ENCODE peak calls at places on chromosomes 13 and 19, in seven cellular contexts. One of them, this sample, is unnamed. For H3K9me3, the result is how much of the 10 kb centered on the place peaks cover.

GRCh38 chr13:73497430-73497829 is 438.6 kb downstream of the KLF5 start:
- DNase-seq in tibial nerve: no peak
- DNase-seq in Peyer's patch: no peak
- DNase-seq in IMR-90: no peak
- DNase-seq in uterus: no peak
- DNase-seq in CD4-positive, alpha-beta T cell: no peak
- DNase-seq in suprapubic skin: no peak
- DNase-seq in this sample: no peak

GRCh38 chr13:43331676-43332075 is 308.3 kb downstream of the DNAJC15 start:
- DNase-seq in tibial nerve: no peak
- DNase-seq in Peyer's patch: no peak
- DNase-seq in IMR-90: peak
- DNase-seq in uterus: no peak
- DNase-seq in CD4-positive, alpha-beta T cell: no peak
- DNase-seq in suprapubic skin: no peak
- DNase-seq in this sample: no peak

GRCh38 chr13:66992183-66992582 is 238.0 kb downstream of the PCDH9 start:
- DNase-seq in tibial nerve: no peak
- DNase-seq in Peyer's patch: no peak
- DNase-seq in IMR-90: peak
- DNase-seq in uterus: no peak
- DNase-seq in CD4-positive, alpha-beta T cell: no peak
- DNase-seq in suprapubic skin: no peak
- DNase-seq in this sample: no peak

GRCh38 chr13:97798171-97798821 is 155.2 kb upstream of the IPO5 start:
- DNase-seq in tibial nerve: no peak
- DNase-seq in Peyer's patch: no peak
- DNase-seq in IMR-90: no peak
- DNase-seq in uterus: no peak
- DNase-seq in CD4-positive, alpha-beta T cell: no peak
- DNase-seq in suprapubic skin: no peak
- DNase-seq in this sample: no peak

GRCh38 chr19:34963531-34964406 is at the start of gene ZNF792:
- DNase-seq in tibial nerve: peak
- DNase-seq in Peyer's patch: peak
- DNase-seq in IMR-90: peak
- DNase-seq in uterus: peak
- DNase-seq in CD4-positive, alpha-beta T cell: peak
- DNase-seq in suprapubic skin: peak
- DNase-seq in this sample: peak

GRCh38 chr13:32409561-32410440 is 18.1 kb downstream of the N4BP2L1 start:
- DNase-seq in tibial nerve: peak
- DNase-seq in Peyer's patch: no peak
- DNase-seq in IMR-90: peak
- DNase-seq in uterus: peak
- DNase-seq in CD4-positive, alpha-beta T cell: no peak
- DNase-seq in suprapubic skin: no peak
- DNase-seq in this sample: no peak

GRCh38 chr19:54644056-54644455 is 13.8 kb downstream of the LILRB1 start:
- DNase-seq in tibial nerve: no peak
- DNase-seq in Peyer's patch: peak
- DNase-seq in IMR-90: no peak
- DNase-seq in uterus: no peak
- DNase-seq in CD4-positive, alpha-beta T cell: no peak
- DNase-seq in suprapubic skin: no peak
- DNase-seq in this sample: no peak

GRCh38 chr19:33639034-33639681 is 17.4 kb downstream of the CHST8 start:
- DNase-seq in tibial nerve: no peak
- DNase-seq in Peyer's patch: peak
- DNase-seq in IMR-90: no peak
- DNase-seq in uterus: no peak
- DNase-seq in CD4-positive, alpha-beta T cell: no peak
- DNase-seq in suprapubic skin: peak
- DNase-seq in this sample: no peak

GRCh38 chr19:33473644-33474305 is 47.8 kb downstream of the PEPD start:
- DNase-seq in tibial nerve: no peak
- DNase-seq in Peyer's patch: peak
- DNase-seq in IMR-90: peak
- DNase-seq in uterus: no peak
- DNase-seq in CD4-positive, alpha-beta T cell: no peak
- DNase-seq in suprapubic skin: no peak
- DNase-seq in this sample: no peak

GRCh38 chr19:18147396-18147795 is 5.6 kb upstream of the PIK3R2 start:
- DNase-seq in tibial nerve: no peak
- DNase-seq in Peyer's patch: no peak
- DNase-seq in IMR-90: no peak
- DNase-seq in uterus: no peak
- DNase-seq in CD4-positive, alpha-beta T cell: no peak
- DNase-seq in suprapubic skin: no peak
- DNase-seq in this sample: peak

GRCh38 chr19:33063356-33064116 is 1.2 kb downstream of the RHPN2 start:
- DNase-seq in tibial nerve: no peak
- DNase-seq in Peyer's patch: peak
- DNase-seq in IMR-90: peak
- DNase-seq in uterus: peak
- DNase-seq in CD4-positive, alpha-beta T cell: no peak
- DNase-seq in suprapubic skin: no peak
- DNase-seq in this sample: peak

GRCh38 chr19:6238256-6238642 is 41.5 kb downstream of the MLLT1 start:
- DNase-seq in tibial nerve: no peak
- DNase-seq in Peyer's patch: no peak
- DNase-seq in IMR-90: no peak
- DNase-seq in uterus: no peak
- DNase-seq in CD4-positive, alpha-beta T cell: no peak
- DNase-seq in suprapubic skin: no peak
- DNase-seq in this sample: no peak

GRCh38 chr13:26707122-26708006 is 53.2 kb downstream of the GPR12 start:
- DNase-seq in tibial nerve: no peak
- DNase-seq in Peyer's patch: no peak
- DNase-seq in IMR-90: peak
- DNase-seq in uterus: no peak
- DNase-seq in CD4-positive, alpha-beta T cell: no peak
- DNase-seq in suprapubic skin: no peak
- DNase-seq in this sample: no peak

GRCh38 chr13:21289475-21289874 is 113.0 kb downstream of the MRPL57 start:
- DNase-seq in tibial nerve: no peak
- DNase-seq in Peyer's patch: no peak
- DNase-seq in IMR-90: no peak
- DNase-seq in uterus: no peak
- DNase-seq in CD4-positive, alpha-beta T cell: no peak
- DNase-seq in suprapubic skin: no peak
- DNase-seq in this sample: no peak

GRCh38 chr13:27830010-27830409 is 37.7 kb downstream of the GSX1 start:
- DNase-seq in tibial nerve: no peak
- DNase-seq in Peyer's patch: peak
- DNase-seq in IMR-90: no peak
- DNase-seq in uterus: no peak
- DNase-seq in CD4-positive, alpha-beta T cell: peak
- DNase-seq in suprapubic skin: no peak
- DNase-seq in this sample: peak

GRCh38 chr13:53141336-53141735 is 112.7 kb downstream of the OLFM4 start:
- DNase-seq in tibial nerve: no peak
- DNase-seq in Peyer's patch: no peak
- DNase-seq in IMR-90: no peak
- DNase-seq in uterus: no peak
- DNase-seq in CD4-positive, alpha-beta T cell: no peak
- DNase-seq in suprapubic skin: no peak
- DNase-seq in this sample: no peak

GRCh38 chr13:25733061-25733491 is 318.7 kb downstream of the SHISA2 start:
- DNase-seq in tibial nerve: no peak
- DNase-seq in Peyer's patch: no peak
- DNase-seq in IMR-90: no peak
- DNase-seq in uterus: no peak
- DNase-seq in CD4-positive, alpha-beta T cell: no peak
- DNase-seq in suprapubic skin: no peak
- DNase-seq in this sample: no peak

DNA sequence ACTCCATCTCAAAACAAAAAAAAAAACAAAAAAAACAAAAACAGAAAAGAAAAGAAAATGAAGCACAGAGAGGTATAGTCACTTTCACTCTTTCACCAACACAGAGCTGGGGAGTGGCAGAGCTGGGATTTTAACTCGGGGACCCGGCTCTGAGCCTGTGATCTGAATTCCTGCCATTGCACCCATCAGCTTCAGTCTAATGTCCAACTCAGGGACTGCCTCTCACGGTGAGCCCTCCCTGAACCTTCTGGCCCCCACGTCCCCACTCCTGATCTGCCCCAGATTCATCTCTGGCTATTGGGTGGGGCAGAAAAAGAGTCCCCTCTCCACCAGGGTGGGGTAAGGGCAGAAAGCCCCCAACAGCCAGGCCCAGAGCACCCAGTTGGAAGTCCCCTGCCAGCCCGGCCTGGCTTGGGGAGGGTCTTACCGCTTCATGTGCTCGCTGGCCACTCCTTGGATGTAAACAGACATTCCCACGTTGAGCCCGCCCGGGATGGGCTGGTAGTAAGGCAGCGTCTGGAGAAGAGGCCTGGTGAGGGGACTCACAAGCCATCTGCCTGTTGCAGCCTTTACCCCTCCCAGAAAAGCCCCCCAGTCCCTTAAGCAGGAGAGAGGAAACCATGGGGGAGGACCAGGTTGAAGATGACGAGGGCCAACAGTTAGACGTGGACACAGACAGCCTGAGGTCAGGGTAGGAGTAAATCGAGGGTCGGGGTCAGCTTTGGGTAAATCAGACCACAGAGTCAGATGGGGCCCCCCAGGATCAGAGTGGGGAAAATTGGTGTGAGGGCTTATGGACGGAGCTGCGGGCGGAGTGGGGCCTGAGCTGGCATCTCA is 523 bp downstream of the LGALS4 start:
- DNase-seq in tibial nerve: no peak
- DNase-seq in Peyer's patch: no peak
- DNase-seq in IMR-90: no peak
- DNase-seq in uterus: no peak
- DNase-seq in CD4-positive, alpha-beta T cell: no peak
- DNase-seq in suprapubic skin: no peak
- DNase-seq in this sample: no peak
- H3K9me3 ChIP-seq in tibial nerve: under half
- H3K9me3 ChIP-seq in Peyer's patch: under half
- H3K9me3 ChIP-seq in IMR-90: under half
- H3K9me3 ChIP-seq in uterus: under half
- H3K9me3 ChIP-seq in CD4-positive, alpha-beta T cell: under half
- H3K9me3 ChIP-seq in suprapubic skin: under half
- H3K9me3 ChIP-seq in this sample: under half

DNA sequence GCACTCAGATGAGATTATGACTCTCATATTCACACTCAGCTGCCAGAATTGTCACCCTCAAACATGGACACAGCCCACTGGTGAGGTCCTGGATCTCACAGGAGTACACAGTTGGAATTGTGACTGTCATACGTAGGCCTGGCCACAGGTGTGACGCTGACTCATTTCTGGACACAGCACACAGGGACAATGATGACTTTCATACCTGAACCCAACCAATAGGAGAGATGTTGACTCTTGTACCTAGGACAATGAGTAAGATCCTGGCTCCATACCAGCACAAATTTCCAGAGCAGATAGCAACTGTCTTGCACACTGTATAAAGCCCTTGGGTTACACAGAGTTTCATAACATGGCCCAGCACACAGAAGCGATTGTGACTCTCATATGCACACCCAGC is 46.4 kb downstream of the ZNF85 start:
- DNase-seq in tibial nerve: no peak
- DNase-seq in Peyer's patch: no peak
- DNase-seq in IMR-90: no peak
- DNase-seq in uterus: no peak
- DNase-seq in CD4-positive, alpha-beta T cell: no peak
- DNase-seq in suprapubic skin: no peak
- DNase-seq in this sample: no peak
- H3K9me3 ChIP-seq in tibial nerve: under half
- H3K9me3 ChIP-seq in Peyer's patch: under half
- H3K9me3 ChIP-seq in IMR-90: under half
- H3K9me3 ChIP-seq in uterus: under half
- H3K9me3 ChIP-seq in CD4-positive, alpha-beta T cell: under half
- H3K9me3 ChIP-seq in suprapubic skin: under half
- H3K9me3 ChIP-seq in this sample: under half

GRCh38 chr19:52988506-52988905 is 25.2 kb upstream of the ERVV-1 start:
- DNase-seq in tibial nerve: no peak
- DNase-seq in Peyer's patch: no peak
- DNase-seq in IMR-90: no peak
- DNase-seq in uterus: no peak
- DNase-seq in CD4-positive, alpha-beta T cell: no peak
- DNase-seq in suprapubic skin: no peak
- DNase-seq in this sample: no peak

GRCh38 chr19:52992109-52993004 is 21.4 kb upstream of the ERVV-1 start:
- DNase-seq in tibial nerve: no peak
- DNase-seq in Peyer's patch: peak
- DNase-seq in IMR-90: no peak
- DNase-seq in uterus: peak
- DNase-seq in CD4-positive, alpha-beta T cell: no peak
- DNase-seq in suprapubic skin: peak
- DNase-seq in this sample: peak

GRCh38 chr19:52991484-52991883 is 22.2 kb upstream of the ERVV-1 start:
- DNase-seq in tibial nerve: no peak
- DNase-seq in Peyer's patch: no peak
- DNase-seq in IMR-90: peak
- DNase-seq in uterus: no peak
- DNase-seq in CD4-positive, alpha-beta T cell: no peak
- DNase-seq in suprapubic skin: no peak
- DNase-seq in this sample: no peak

GRCh38 chr19:52991021-52991420 is 22.7 kb upstream of the ERVV-1 start:
- DNase-seq in tibial nerve: no peak
- DNase-seq in Peyer's patch: no peak
- DNase-seq in IMR-90: no peak
- DNase-seq in uterus: no peak
- DNase-seq in CD4-positive, alpha-beta T cell: no peak
- DNase-seq in suprapubic skin: no peak
- DNase-seq in this sample: peak

DNA sequence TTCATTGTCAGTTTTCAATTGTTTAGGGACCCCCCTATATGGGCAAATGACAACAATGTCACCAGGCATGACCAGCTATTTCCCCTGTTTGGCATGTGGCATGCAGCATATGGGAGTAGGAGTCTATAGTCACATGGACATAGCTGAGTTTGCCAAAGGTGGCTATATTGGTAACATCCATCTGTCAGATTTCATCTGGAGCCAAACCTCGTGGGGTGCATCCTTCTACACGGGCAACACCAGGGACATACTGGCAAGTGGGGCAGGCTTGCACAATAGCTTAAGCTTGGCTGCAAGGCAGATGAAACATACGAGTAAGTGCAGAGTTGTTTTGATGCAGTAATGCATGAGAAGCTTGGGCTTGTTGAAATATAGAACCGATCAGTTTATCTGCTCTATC is 24.5 kb upstream of the ZNF816 start:
- DNase-seq in tibial nerve: no peak
- DNase-seq in Peyer's patch: no peak
- DNase-seq in IMR-90: no peak
- DNase-seq in uterus: no peak
- DNase-seq in CD4-positive, alpha-beta T cell: no peak
- DNase-seq in suprapubic skin: no peak
- DNase-seq in this sample: no peak
- H3K9me3 ChIP-seq in tibial nerve: under half
- H3K9me3 ChIP-seq in Peyer's patch: under half
- H3K9me3 ChIP-seq in IMR-90: under half
- H3K9me3 ChIP-seq in uterus: under half
- H3K9me3 ChIP-seq in CD4-positive, alpha-beta T cell: under half
- H3K9me3 ChIP-seq in suprapubic skin: under half
- H3K9me3 ChIP-seq in this sample: under half

DNA sequence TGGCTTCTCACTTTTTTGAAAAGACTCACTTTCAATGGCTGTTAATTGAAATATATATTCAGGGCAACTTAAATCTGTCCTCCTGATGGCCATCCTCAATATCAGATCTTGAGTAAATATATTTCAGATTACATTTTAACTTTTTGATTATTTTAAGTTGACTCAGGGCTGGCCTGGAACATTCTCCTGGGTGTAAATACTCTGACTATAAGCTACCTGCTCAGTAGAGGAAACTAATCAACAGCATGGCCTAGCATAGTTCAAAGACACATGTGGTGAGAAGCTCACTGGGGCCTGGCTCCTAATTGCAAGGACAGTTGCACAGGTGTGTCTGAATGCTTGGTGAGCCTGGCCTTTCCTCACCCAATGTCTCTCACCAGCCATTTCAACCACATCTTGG is 5.5 kb upstream of the ZNF726 start:
- DNase-seq in tibial nerve: no peak
- DNase-seq in Peyer's patch: no peak
- DNase-seq in IMR-90: no peak
- DNase-seq in uterus: no peak
- DNase-seq in CD4-positive, alpha-beta T cell: no peak
- DNase-seq in suprapubic skin: no peak
- DNase-seq in this sample: no peak
- H3K9me3 ChIP-seq in tibial nerve: under half
- H3K9me3 ChIP-seq in Peyer's patch: under half
- H3K9me3 ChIP-seq in IMR-90: under half
- H3K9me3 ChIP-seq in uterus: under half
- H3K9me3 ChIP-seq in CD4-positive, alpha-beta T cell: under half
- H3K9me3 ChIP-seq in suprapubic skin: under half
- H3K9me3 ChIP-seq in this sample: under half